ENCODE peak calls at places on chromosomes 16 and 17, in seven cellular contexts. One of them, this sample, is unnamed.

GRCh38 chr17:4476512-4477070 is 22.1 kb upstream of the SPNS2 start:
- DNase-seq in bronchial epithelial cell: no peak
- DNase-seq in small intestine: peak; percentile 78
- DNase-seq in GM12865: no peak
- DNase-seq in amygdala: no peak
- DNase-seq in stimulated activated CD8-positive, alpha-beta memory T cell treated with anti-CD3 and anti-CD28 coated beads, Interleukin-15, amount 100 ng/mL, for 24 hours: no peak
- DNase-seq in ascending aorta: no peak
- DNase-seq in this sample: no peak

GRCh38 chr16:65781363-65781762 is 585.1 kb upstream of the CDH5 start:
- DNase-seq in amygdala: no peak
- DNase-seq in bronchial epithelial cell: no peak
- DNase-seq in stimulated activated CD8-positive, alpha-beta memory T cell treated with anti-CD3 and anti-CD28 coated beads, Interleukin-15, amount 100 ng/mL, for 24 hours: no peak
- DNase-seq in ascending aorta: no peak
- DNase-seq in small intestine: peak; percentile 5
- DNase-seq in GM12865: no peak
- DNase-seq in this sample: no peak

GRCh38 chr16:53456625-53457024 is 22.4 kb downstream of the RBL2 start:
- DNase-seq in amygdala: no peak
- DNase-seq in ascending aorta: no peak
- DNase-seq in bronchial epithelial cell: no peak
- DNase-seq in small intestine: peak; percentile 62
- DNase-seq in stimulated activated CD8-positive, alpha-beta memory T cell treated with anti-CD3 and anti-CD28 coated beads, Interleukin-15, amount 100 ng/mL, for 24 hours: no peak
- DNase-seq in GM12865: peak; percentile 46
- DNase-seq in this sample: peak; percentile 86

GRCh38 chr17:10814083-10814482 is 10.2 kb upstream of the TMEM238L start:
- DNase-seq in stimulated activated CD8-positive, alpha-beta memory T cell treated with anti-CD3 and anti-CD28 coated beads, Interleukin-15, amount 100 ng/mL, for 24 hours: no peak
- DNase-seq in amygdala: no peak
- DNase-seq in small intestine: peak; percentile 58
- DNase-seq in ascending aorta: no peak
- DNase-seq in bronchial epithelial cell: no peak
- DNase-seq in GM12865: no peak
- DNase-seq in this sample: no peak

GRCh38 chr17:47785538-47786123 is 36.0 kb downstream of the OSBPL7 start:
- DNase-seq in bronchial epithelial cell: peak; percentile 10
- DNase-seq in ascending aorta: no peak
- DNase-seq in GM12865: peak; percentile 19
- DNase-seq in small intestine: no peak
- DNase-seq in amygdala: no peak
- DNase-seq in stimulated activated CD8-positive, alpha-beta memory T cell treated with anti-CD3 and anti-CD28 coated beads, Interleukin-15, amount 100 ng/mL, for 24 hours: no peak
- DNase-seq in this sample: no peak

GRCh38 chr17:18851206-18851605 is 6.7 kb upstream of the PRPSAP2 start:
- DNase-seq in amygdala: no peak
- DNase-seq in bronchial epithelial cell: no peak
- DNase-seq in small intestine: no peak
- DNase-seq in stimulated activated CD8-positive, alpha-beta memory T cell treated with anti-CD3 and anti-CD28 coated beads, Interleukin-15, amount 100 ng/mL, for 24 hours: no peak
- DNase-seq in ascending aorta: no peak
- DNase-seq in GM12865: no peak
- DNase-seq in this sample: no peak

GRCh38 chr17:31197991-31198390 is 99.0 kb downstream of the OMG start:
- DNase-seq in GM12865: no peak
- DNase-seq in small intestine: no peak
- DNase-seq in amygdala: no peak
- DNase-seq in bronchial epithelial cell: peak; percentile 41
- DNase-seq in stimulated activated CD8-positive, alpha-beta memory T cell treated with anti-CD3 and anti-CD28 coated beads, Interleukin-15, amount 100 ng/mL, for 24 hours: no peak
- DNase-seq in ascending aorta: no peak
- DNase-seq in this sample: no peak

GRCh38 chr17:81349397-81350319 is 45.6 kb upstream of the BAHCC1 start:
- DNase-seq in amygdala: no peak
- DNase-seq in small intestine: no peak
- DNase-seq in ascending aorta: no peak
- DNase-seq in stimulated activated CD8-positive, alpha-beta memory T cell treated with anti-CD3 and anti-CD28 coated beads, Interleukin-15, amount 100 ng/mL, for 24 hours: no peak
- DNase-seq in GM12865: no peak
- DNase-seq in bronchial epithelial cell: peak; percentile 63
- DNase-seq in this sample: no peak

GRCh38 chr17:64240741-64241347 is 22.2 kb downstream of the TEX2 start:
- DNase-seq in amygdala: no peak
- DNase-seq in ascending aorta: peak; percentile 87
- DNase-seq in small intestine: no peak
- DNase-seq in GM12865: no peak
- DNase-seq in bronchial epithelial cell: no peak
- DNase-seq in stimulated activated CD8-positive, alpha-beta memory T cell treated with anti-CD3 and anti-CD28 coated beads, Interleukin-15, amount 100 ng/mL, for 24 hours: no peak
- DNase-seq in this sample: no peak

GRCh38 chr17:45307290-45308015 is 9.4 kb downstream of the MAP3K14 start:
- DNase-seq in GM12865: peak; percentile 91
- DNase-seq in stimulated activated CD8-positive, alpha-beta memory T cell treated with anti-CD3 and anti-CD28 coated beads, Interleukin-15, amount 100 ng/mL, for 24 hours: no peak
- DNase-seq in amygdala: no peak
- DNase-seq in bronchial epithelial cell: peak; percentile 84
- DNase-seq in small intestine: peak; percentile 55
- DNase-seq in ascending aorta: no peak
- DNase-seq in this sample: no peak

GRCh38 chr16:29148867-29149272 is 164.0 kb downstream of the LAT start:
- DNase-seq in amygdala: no peak
- DNase-seq in ascending aorta: no peak
- DNase-seq in small intestine: peak; percentile 42
- DNase-seq in GM12865: no peak
- DNase-seq in bronchial epithelial cell: no peak
- DNase-seq in stimulated activated CD8-positive, alpha-beta memory T cell treated with anti-CD3 and anti-CD28 coated beads, Interleukin-15, amount 100 ng/mL, for 24 hours: peak; percentile 22
- DNase-seq in this sample: peak; percentile 89

GRCh38 chr16:17578921-17579876 is 108.4 kb upstream of the XYLT1 start:
- DNase-seq in small intestine: peak; percentile 73
- DNase-seq in stimulated activated CD8-positive, alpha-beta memory T cell treated with anti-CD3 and anti-CD28 coated beads, Interleukin-15, amount 100 ng/mL, for 24 hours: no peak
- DNase-seq in ascending aorta: peak; percentile 80
- DNase-seq in GM12865: peak; percentile 73
- DNase-seq in bronchial epithelial cell: peak; percentile 23
- DNase-seq in amygdala: peak; percentile 7
- DNase-seq in this sample: peak; percentile 43

GRCh38 chr17:63698886-63699637 is 863 bp downstream of the LIMD2 start:
- DNase-seq in amygdala: no peak
- DNase-seq in small intestine: peak; percentile 54
- DNase-seq in stimulated activated CD8-positive, alpha-beta memory T cell treated with anti-CD3 and anti-CD28 coated beads, Interleukin-15, amount 100 ng/mL, for 24 hours: peak; percentile 58
- DNase-seq in bronchial epithelial cell: no peak
- DNase-seq in ascending aorta: peak; percentile 79
- DNase-seq in GM12865: peak; percentile 95
- DNase-seq in this sample: peak; percentile 93

GRCh38 chr16:48537275-48537674 is 72.7 kb downstream of the N4BP1 start:
- DNase-seq in GM12865: peak; percentile 46
- DNase-seq in ascending aorta: no peak
- DNase-seq in small intestine: no peak
- DNase-seq in bronchial epithelial cell: peak; percentile 53
- DNase-seq in amygdala: no peak
- DNase-seq in stimulated activated CD8-positive, alpha-beta memory T cell treated with anti-CD3 and anti-CD28 coated beads, Interleukin-15, amount 100 ng/mL, for 24 hours: no peak
- DNase-seq in this sample: no peak

GRCh38 chr17:80446645-80447405 is 29.6 kb downstream of the NPTX1 start:
- DNase-seq in amygdala: no peak
- DNase-seq in bronchial epithelial cell: peak; percentile 23
- DNase-seq in GM12865: no peak
- DNase-seq in small intestine: no peak
- DNase-seq in stimulated activated CD8-positive, alpha-beta memory T cell treated with anti-CD3 and anti-CD28 coated beads, Interleukin-15, amount 100 ng/mL, for 24 hours: no peak
- DNase-seq in ascending aorta: no peak
- DNase-seq in this sample: no peak

GRCh38 chr17:80613732-80614071 is 69.1 kb downstream of the RPTOR start:
- DNase-seq in small intestine: no peak
- DNase-seq in amygdala: no peak
- DNase-seq in GM12865: no peak
- DNase-seq in stimulated activated CD8-positive, alpha-beta memory T cell treated with anti-CD3 and anti-CD28 coated beads, Interleukin-15, amount 100 ng/mL, for 24 hours: no peak
- DNase-seq in ascending aorta: no peak
- DNase-seq in bronchial epithelial cell: no peak
- DNase-seq in this sample: no peak

GRCh38 chr16:54927125-54928015 is 3.3 kb upstream of the IRX5 start:
- DNase-seq in amygdala: no peak
- DNase-seq in bronchial epithelial cell: no peak
- DNase-seq in GM12865: no peak
- DNase-seq in small intestine: no peak
- DNase-seq in ascending aorta: no peak
- DNase-seq in stimulated activated CD8-positive, alpha-beta memory T cell treated with anti-CD3 and anti-CD28 coated beads, Interleukin-15, amount 100 ng/mL, for 24 hours: no peak
- DNase-seq in this sample: no peak

GRCh38 chr16:828891-829290 is 28.4 kb upstream of the GNG13 start:
- DNase-seq in GM12865: no peak
- DNase-seq in small intestine: no peak
- DNase-seq in ascending aorta: no peak
- DNase-seq in bronchial epithelial cell: no peak
- DNase-seq in stimulated activated CD8-positive, alpha-beta memory T cell treated with anti-CD3 and anti-CD28 coated beads, Interleukin-15, amount 100 ng/mL, for 24 hours: no peak
- DNase-seq in amygdala: no peak
- DNase-seq in this sample: no peak

GRCh38 chr17:44444735-44445105 is 55.3 kb upstream of the ITGA2B start:
- DNase-seq in amygdala: no peak
- DNase-seq in ascending aorta: no peak
- DNase-seq in stimulated activated CD8-positive, alpha-beta memory T cell treated with anti-CD3 and anti-CD28 coated beads, Interleukin-15, amount 100 ng/mL, for 24 hours: no peak
- DNase-seq in GM12865: no peak
- DNase-seq in small intestine: no peak
- DNase-seq in bronchial epithelial cell: peak; percentile 93
- DNase-seq in this sample: no peak

GRCh38 chr17:50604470-50604869 is 30.2 kb upstream of the ABCC3 start:
- DNase-seq in bronchial epithelial cell: no peak
- DNase-seq in GM12865: no peak
- DNase-seq in ascending aorta: no peak
- DNase-seq in amygdala: no peak
- DNase-seq in stimulated activated CD8-positive, alpha-beta memory T cell treated with anti-CD3 and anti-CD28 coated beads, Interleukin-15, amount 100 ng/mL, for 24 hours: no peak
- DNase-seq in small intestine: no peak
- DNase-seq in this sample: no peak

GRCh38 chr17:77235370-77236080 is 94.8 kb downstream of the SEC14L1 start:
- DNase-seq in ascending aorta: peak; percentile 85
- DNase-seq in GM12865: peak; percentile 88
- DNase-seq in amygdala: no peak
- DNase-seq in small intestine: no peak
- DNase-seq in bronchial epithelial cell: peak; percentile 8
- DNase-seq in stimulated activated CD8-positive, alpha-beta memory T cell treated with anti-CD3 and anti-CD28 coated beads, Interleukin-15, amount 100 ng/mL, for 24 hours: no peak
- DNase-seq in this sample: no peak

GRCh38 chr17:7356072-7356549 is 1.2 kb downstream of the TMEM95 start:
- DNase-seq in GM12865: peak; percentile 91
- DNase-seq in bronchial epithelial cell: peak; percentile 82
- DNase-seq in stimulated activated CD8-positive, alpha-beta memory T cell treated with anti-CD3 and anti-CD28 coated beads, Interleukin-15, amount 100 ng/mL, for 24 hours: peak; percentile 66
- DNase-seq in ascending aorta: peak; percentile 87
- DNase-seq in small intestine: peak; percentile 84
- DNase-seq in amygdala: peak; percentile 50
- DNase-seq in this sample: peak; percentile 75

GRCh38 chr16:54493076-54493475 is 206.5 kb upstream of the IRX3 start:
- DNase-seq in stimulated activated CD8-positive, alpha-beta memory T cell treated with anti-CD3 and anti-CD28 coated beads, Interleukin-15, amount 100 ng/mL, for 24 hours: no peak
- DNase-seq in ascending aorta: no peak
- DNase-seq in bronchial epithelial cell: peak; percentile 4
- DNase-seq in amygdala: no peak
- DNase-seq in GM12865: no peak
- DNase-seq in small intestine: no peak
- DNase-seq in this sample: no peak

GRCh38 chr17:77792626-77793025 is 165.9 kb upstream of the TNRC6C start:
- DNase-seq in amygdala: no peak
- DNase-seq in small intestine: no peak
- DNase-seq in stimulated activated CD8-positive, alpha-beta memory T cell treated with anti-CD3 and anti-CD28 coated beads, Interleukin-15, amount 100 ng/mL, for 24 hours: no peak
- DNase-seq in bronchial epithelial cell: no peak
- DNase-seq in ascending aorta: no peak
- DNase-seq in GM12865: no peak
- DNase-seq in this sample: no peak

GRCh38 chr16:1964046-1964505 is 550 bp downstream of the RPS2 start:
- DNase-seq in small intestine: peak; percentile 38
- DNase-seq in GM12865: peak; percentile 43
- DNase-seq in stimulated activated CD8-positive, alpha-beta memory T cell treated with anti-CD3 and anti-CD28 coated beads, Interleukin-15, amount 100 ng/mL, for 24 hours: peak; percentile 44
- DNase-seq in amygdala: peak; percentile 56
- DNase-seq in ascending aorta: no peak
- DNase-seq in bronchial epithelial cell: no peak
- DNase-seq in this sample: peak; percentile 48

GRCh38 chr17:38727661-38728220 is 2.4 kb upstream of the CISD3 start:
- DNase-seq in GM12865: peak; percentile 39
- DNase-seq in ascending aorta: no peak
- DNase-seq in amygdala: no peak
- DNase-seq in stimulated activated CD8-positive, alpha-beta memory T cell treated with anti-CD3 and anti-CD28 coated beads, Interleukin-15, amount 100 ng/mL, for 24 hours: no peak
- DNase-seq in bronchial epithelial cell: no peak
- DNase-seq in small intestine: no peak
- DNase-seq in this sample: peak; percentile 61

GRCh38 chr16:72468582-72468981 is 296.6 kb upstream of the PMFBP1 start:
- DNase-seq in GM12865: no peak
- DNase-seq in amygdala: no peak
- DNase-seq in small intestine: peak; percentile 10
- DNase-seq in bronchial epithelial cell: no peak
- DNase-seq in stimulated activated CD8-positive, alpha-beta memory T cell treated with anti-CD3 and anti-CD28 coated beads, Interleukin-15, amount 100 ng/mL, for 24 hours: no peak
- DNase-seq in ascending aorta: no peak
- DNase-seq in this sample: no peak

GRCh38 chr17:20922128-20922670 is 120.6 kb downstream of the USP22 start:
- DNase-seq in bronchial epithelial cell: peak; percentile 35
- DNase-seq in GM12865: no peak
- DNase-seq in amygdala: no peak
- DNase-seq in stimulated activated CD8-positive, alpha-beta memory T cell treated with anti-CD3 and anti-CD28 coated beads, Interleukin-15, amount 100 ng/mL, for 24 hours: no peak
- DNase-seq in small intestine: no peak
- DNase-seq in ascending aorta: no peak
- DNase-seq in this sample: no peak

GRCh38 chr16:67278773-67279295 is 498 bp upstream of the PLEKHG4 start:
- DNase-seq in amygdala: no peak
- DNase-seq in ascending aorta: no peak
- DNase-seq in bronchial epithelial cell: no peak
- DNase-seq in GM12865: peak; percentile 42
- DNase-seq in small intestine: peak; percentile 34
- DNase-seq in stimulated activated CD8-positive, alpha-beta memory T cell treated with anti-CD3 and anti-CD28 coated beads, Interleukin-15, amount 100 ng/mL, for 24 hours: no peak
- DNase-seq in this sample: peak; percentile 32

GRCh38 chr17:35588196-35588920 is 1.2 kb downstream of the AP2B1 start:
- DNase-seq in amygdala: no peak
- DNase-seq in stimulated activated CD8-positive, alpha-beta memory T cell treated with anti-CD3 and anti-CD28 coated beads, Interleukin-15, amount 100 ng/mL, for 24 hours: no peak
- DNase-seq in bronchial epithelial cell: peak; percentile 99
- DNase-seq in ascending aorta: no peak
- DNase-seq in small intestine: peak; percentile 70
- DNase-seq in GM12865: peak; percentile 40
- DNase-seq in this sample: no peak

GRCh38 chr16:87661561-87661960 is 59.3 kb downstream of the JPH3 start:
- DNase-seq in small intestine: no peak
- DNase-seq in GM12865: peak; percentile 28
- DNase-seq in ascending aorta: no peak
- DNase-seq in amygdala: no peak
- DNase-seq in bronchial epithelial cell: peak; percentile 15
- DNase-seq in stimulated activated CD8-positive, alpha-beta memory T cell treated with anti-CD3 and anti-CD28 coated beads, Interleukin-15, amount 100 ng/mL, for 24 hours: no peak
- DNase-seq in this sample: no peak

GRCh38 chr17:65022751-65023421 is 33.7 kb downstream of the GNA13 start:
- DNase-seq in GM12865: peak; percentile 95
- DNase-seq in stimulated activated CD8-positive, alpha-beta memory T cell treated with anti-CD3 and anti-CD28 coated beads, Interleukin-15, amount 100 ng/mL, for 24 hours: no peak
- DNase-seq in small intestine: no peak
- DNase-seq in amygdala: no peak
- DNase-seq in bronchial epithelial cell: peak; percentile 97
- DNase-seq in ascending aorta: no peak
- DNase-seq in this sample: no peak

GRCh38 chr16:86827521-86827920 is 249.2 kb downstream of the FOXL1 start:
- DNase-seq in ascending aorta: no peak
- DNase-seq in small intestine: no peak
- DNase-seq in bronchial epithelial cell: no peak
- DNase-seq in stimulated activated CD8-positive, alpha-beta memory T cell treated with anti-CD3 and anti-CD28 coated beads, Interleukin-15, amount 100 ng/mL, for 24 hours: no peak
- DNase-seq in amygdala: no peak
- DNase-seq in GM12865: no peak
- DNase-seq in this sample: no peak

This sample was measured in central memory CD4-positive, alpha-beta T cell.